ENCODE peak calls at places on chromosomes 5 and 9, in five cellular contexts. E, I, Y, F and H are unnamed samples.
A peak's percentile ranks its signal among the peaks of the same experiment; 100 is the strongest.

GRCh38 chr9:126586236-126586635 is 27.5 kb upstream of the LMX1B start:
- DNase-seq in F (no peak), E (no peak), I (no peak), Y (no peak), H (no peak)

GRCh38 chr9:136339173-136339957 is 12.0 kb downstream of the GPSM1 start:
- DNase-seq in E (peak; percentile 55), F (no peak), I (peak; percentile 47), Y (peak; percentile 38), H (peak; percentile 90)

GRCh38 chr9:4666042-4666699 is at the start of gene SPATA6L:
- DNase-seq in E (no peak), I (peak; percentile 54), Y (peak; percentile 48), F (peak; percentile 24), H (peak; percentile 91)

GRCh38 chr5:170821257-170821800 is 37.8 kb downstream of the GABRP start:
- DNase-seq in E (no peak), Y (no peak), F (no peak), I (no peak), H (no peak)

GRCh38 chr9:84975926-84976325 is 306.4 kb downstream of the NTRK2 start:
- DNase-seq in Y (peak; percentile 63), I (no peak), F (no peak), E (no peak), H (no peak)

GRCh38 chr5:124839371-124839998 is 93.0 kb upstream of the ZNF608 start:
- DNase-seq in I (no peak), E (no peak), F (no peak), Y (peak; percentile 19), H (no peak)

GRCh38 chr5:15983392-15983791 is 196.2 kb downstream of the MARCHF11 start:
- DNase-seq in I (no peak), Y (no peak), F (no peak), E (peak; percentile 44), H (no peak)

GRCh38 chr5:16992444-16992843 is 56.4 kb upstream of the MYO10 start:
- DNase-seq in E (peak; percentile 72), I (no peak), F (no peak), Y (no peak), H (no peak)

GRCh38 chr9:214488-215448 is at the start of gene DOCK8:
- DNase-seq in I (peak; percentile 72), Y (peak; percentile 77), E (peak; percentile 69), F (peak; percentile 42), H (peak; percentile 97)

GRCh38 chr9:129333613-129333960 is 155.5 kb upstream of the IER5L start:
- DNase-seq in Y (no peak), F (no peak), E (no peak), I (no peak), H (no peak)

GRCh38 chr5:26259081-26259480 is 779.3 kb downstream of the CDH9 start:
- DNase-seq in Y (no peak), F (no peak), E (no peak), I (no peak), H (no peak)

GRCh38 chr5:109563692-109564091 is 126.0 kb upstream of the MAN2A1 start:
- DNase-seq in Y (no peak), F (no peak), I (no peak), E (no peak), H (no peak)

GRCh38 chr9:6692891-6693361 is 47.4 kb upstream of the GLDC start:
- DNase-seq in Y (no peak), F (no peak), I (peak; percentile 44), E (no peak), H (no peak)

GRCh38 chr9:36221667-36222066 is 30.9 kb downstream of the CLTA start:
- DNase-seq in Y (no peak), F (no peak), I (no peak), E (no peak), H (no peak)

GRCh38 chr9:132894857-132895846 is 16.5 kb downstream of the SPACA9 start:
- DNase-seq in F (no peak), E (no peak), I (no peak), Y (no peak), H (no peak)

GRCh38 chr9:132787748-132788159 is 90.3 kb downstream of the AK8 start:
- DNase-seq in I (no peak), F (no peak), Y (peak; percentile 49), E (no peak), H (no peak)

GRCh38 chr9:92950359-92950955 is 3.1 kb downstream of the FGD3 start:
- DNase-seq in E (no peak), F (no peak), I (no peak), Y (no peak), H (no peak)

GRCh38 chr9:35522189-35522588 is 32.3 kb downstream of the RUSC2 start:
- DNase-seq in Y (no peak), I (no peak), F (no peak), E (no peak), H (no peak)

GRCh38 chr5:98307811-98308210 is 465.7 kb upstream of the RGMB start:
- DNase-seq in I (no peak), E (no peak), F (no peak), Y (peak; percentile 83), H (no peak)

GRCh38 chr9:87099383-87099782 is 152.1 kb upstream of the GAS1 start:
- DNase-seq in F (no peak), I (no peak), E (no peak), Y (no peak), H (no peak)

GRCh38 chr5:95771109-95771708 is 40.1 kb downstream of the RHOBTB3 start:
- DNase-seq in I (no peak), Y (peak; percentile 47), E (no peak), F (no peak), H (no peak)

GRCh38 chr9:101409079-101409477 is 10.4 kb downstream of the ZNF189 start:
- DNase-seq in Y (no peak), F (no peak), I (no peak), E (no peak), H (no peak)

GRCh38 chr9:104794070-104794469 is 30.1 kb downstream of the NIPSNAP3B start:
- DNase-seq in E (no peak), Y (no peak), F (no peak), I (no peak), H (no peak)

GRCh38 chr5:130992621-130993020 is 172.4 kb downstream of the HINT1 start:
- DNase-seq in F (no peak), E (no peak), Y (no peak), I (no peak), H (no peak)

GRCh38 chr5:130995254-130995515 is 169.9 kb downstream of the HINT1 start:
- DNase-seq in I (no peak), F (no peak), Y (no peak), E (no peak), H (no peak)

GRCh38 chr5:130995851-130996250 is 169.2 kb downstream of the HINT1 start:
- DNase-seq in I (no peak), Y (no peak), E (no peak), F (no peak), H (no peak)

GRCh38 chr5:130994496-130995253 is 170.4 kb downstream of the HINT1 start:
- DNase-seq in F (no peak), I (no peak), Y (no peak), E (no peak), H (no peak)

GRCh38 chr5:130992095-130992494 is 173.0 kb downstream of the HINT1 start:
- DNase-seq in F (no peak), I (no peak), Y (no peak), E (no peak), H (no peak)
- H3K36me3 ChIP-seq in F (no peaks in the 10 kb centered on the region), I (no peaks in the 10 kb centered on the region), Y (no peaks in the 10 kb centered on the region), E (no peaks in the 10 kb centered on the region), H (no peaks in the 10 kb centered on the region)

DNA sequence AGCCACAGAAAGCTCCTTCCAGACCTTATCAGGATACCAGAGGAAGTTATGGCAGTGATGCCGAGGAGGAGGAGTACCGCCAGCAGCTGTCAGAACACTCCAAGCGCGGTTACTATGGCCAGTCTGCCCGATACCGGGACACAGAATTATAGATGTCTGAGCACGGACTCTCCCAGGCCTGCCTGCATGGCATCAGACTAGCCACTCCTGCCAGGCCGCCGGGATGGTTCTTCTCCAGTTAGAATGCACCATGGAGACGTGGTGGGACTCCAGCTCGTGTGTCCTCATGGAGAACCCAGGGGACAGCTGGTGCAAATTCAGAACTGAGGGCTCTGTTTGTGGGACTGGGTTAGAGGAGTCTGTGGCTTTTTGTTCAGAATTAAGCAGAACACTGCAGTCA is 70.8 kb upstream of the ENTREP1 start:
- DNase-seq in E (no peak), Y (no peak), I (no peak), F (no peak), H (no peak)
- H3K36me3 ChIP-seq in E (no peaks in the 10 kb centered on the region), Y (peaks cover 31% of the 10 kb centered on the region), I (no peaks in the 10 kb centered on the region), F (no peaks in the 10 kb centered on the region), H (no peaks in the 10 kb centered on the region)

GRCh38 chr5:134161712-134162395 is 14.9 kb downstream of the SKP1 start:
- DNase-seq in Y (no peak), F (no peak), I (no peak), E (no peak), H (peak; percentile 30)
- H3K36me3 ChIP-seq in Y (peaks cover 33% of the 10 kb centered on the region), F (peaks cover 61% of the 10 kb centered on the region), I (peaks cover 3% of the 10 kb centered on the region), E (peaks cover 9% of the 10 kb centered on the region), H (peaks cover 99% of the 10 kb centered on the region)

GRCh38 chr5:66012271-66012670 is 85.9 kb downstream of the ERBIN start:
- DNase-seq in E (peak; percentile 41), Y (no peak), I (no peak), F (no peak), H (no peak)

GRCh38 chr5:66010476-66010875 is 84.1 kb downstream of the ERBIN start:
- DNase-seq in I (no peak), E (peak; percentile 30), F (peak; percentile 17), Y (peak; percentile 64), H (no peak)

GRCh38 chr5:66009277-66009676 is 82.9 kb downstream of the ERBIN start:
- DNase-seq in Y (no peak), F (no peak), I (no peak), E (no peak), H (no peak)

GRCh38 chr5:66015296-66015960 is 89.1 kb downstream of the ERBIN start:
- DNase-seq in Y (no peak), I (no peak), E (no peak), F (no peak), H (no peak)

GRCh38 chr5:66013906-66014305 is 87.5 kb downstream of the ERBIN start:
- DNase-seq in F (no peak), I (no peak), Y (no peak), E (no peak), H (no peak)
- H3K36me3 ChIP-seq in F (peaks cover 4% of the 10 kb centered on the region), I (no peaks in the 10 kb centered on the region), Y (peaks cover 13% of the 10 kb centered on the region), E (no peaks in the 10 kb centered on the region), H (peaks cover 56% of the 10 kb centered on the region)

GRCh38 chr9:95477441-95477840 is 39.3 kb downstream of the PTCH1 start:
- DNase-seq in E (no peak), I (no peak), F (no peak), Y (no peak), H (no peak)
- H3K36me3 ChIP-seq in E (peaks cover 20% of the 10 kb centered on the region), I (no peaks in the 10 kb centered on the region), F (peaks cover 16% of the 10 kb centered on the region), Y (no peaks in the 10 kb centered on the region), H (peaks cover 82% of the 10 kb centered on the region)

GRCh38 chr9:138114501-138115245 is 237.1 kb downstream of the CACNA1B start:
- DNase-seq in I (peak; percentile 9), F (no peak), E (no peak), Y (no peak), H (no peak)

GRCh38 chr9:138112791-138113600 is 235.4 kb downstream of the CACNA1B start:
- DNase-seq in I (peak; percentile 10), E (no peak), Y (no peak), F (no peak), H (no peak)

GRCh38 chr9:138112090-138112748 is 234.6 kb downstream of the CACNA1B start:
- DNase-seq in E (no peak), I (peak; percentile 3), Y (no peak), F (no peak), H (peak; percentile 37)

GRCh38 chr9:138115506-138115905 is 237.9 kb downstream of the CACNA1B start:
- DNase-seq in E (no peak), F (no peak), Y (no peak), I (peak; percentile 3), H (peak; percentile 43)

GRCh38 chr9:138111607-138112006 is 234.0 kb downstream of the CACNA1B start:
- DNase-seq in F (no peak), E (no peak), I (peak; percentile 8), Y (no peak), H (peak; percentile 33)
- H3K36me3 ChIP-seq in F (no peaks in the 10 kb centered on the region), E (no peaks in the 10 kb centered on the region), I (no peaks in the 10 kb centered on the region), Y (no peaks in the 10 kb centered on the region), H (no peaks in the 10 kb centered on the region)